ENCODE peak calls at places on chromosomes 6 and 20, in four cellular contexts. Q is fibroblast of the conjunctiva; Y is effector memory CD8-positive, alpha-beta T cell; N is T-helper 2 cell. S is an unnamed sample.

GRCh38 chr6:107637316-107637715 is 147.4 kb downstream of the SOBP start:
- DNase-seq in Q (no peak), Y (no peak), N (no peak), S (no peak)

GRCh38 chr6:41284726-41285125 is 1.8 kb downstream of the TREM1 start:
- DNase-seq in Q (no peak), Y (no peak), N (no peak), S (no peak)

GRCh38 chr20:23120261-23120660 is 34.1 kb upstream of the CD93 start:
- DNase-seq in Q (no peak), Y (no peak), N (no peak), S (no peak)

GRCh38 chr20:48910360-48910781 is 11.1 kb upstream of the ARFGEF2 start:
- DNase-seq in Q (no peak), Y (peak), N (no peak), S (no peak)

GRCh38 chr20:41177636-41178035 is 40.3 kb downstream of the PLCG1 start:
- DNase-seq in Q (peak), Y (no peak), N (no peak), S (no peak)

GRCh38 chr6:44415424-44415823 is 27.9 kb downstream of the CDC5L start:
- DNase-seq in Q (no peak), Y (no peak), N (no peak), S (peak)

GRCh38 chr6:144653885-144654505 is 368.9 kb downstream of the UTRN start:
- DNase-seq in Q (no peak), Y (peak), N (no peak), S (peak)

GRCh38 chr6:149016716-149017115 is 269.9 kb downstream of the UST start:
- DNase-seq in Q (no peak), Y (no peak), N (no peak), S (no peak)